ENCODE peak calls at places on chromosomes 1 and 21, in four cellular contexts. P, I, K and Y are unnamed samples.

GRCh38 chr21:26939532-26940181 is 27.2 kb downstream of the ADAMTS5 start:
- DNase-seq in K (no peak), I (no peak), P (no peak), Y (no peak)

GRCh38 chr21:38140192-38140905 is 116.4 kb upstream of the KCNJ15 start:
- DNase-seq in I (no peak), P (no peak), K (peak), Y (no peak)

GRCh38 chr1:110484801-110485200 is 33.9 kb downstream of the PROK1 start:
- DNase-seq in I (no peak), P (no peak), K (no peak), Y (no peak)

GRCh38 chr1:244437108-244437507 is 14.6 kb downstream of the ADSS2 start:
- DNase-seq in P (no peak), I (no peak), K (no peak), Y (no peak)

GRCh38 chr1:192832492-192832891 is 23.7 kb downstream of the RGS2 start:
- DNase-seq in I (no peak), P (no peak), K (no peak), Y (no peak)

GRCh38 chr1:207336559-207337467 is 15.3 kb downstream of the CD55 start:
- DNase-seq in P (no peak), K (no peak), I (no peak), Y (no peak)

GRCh38 chr1:94755675-94756074 is 64.5 kb upstream of the SLC44A3 start:
- DNase-seq in K (peak), P (no peak), I (no peak), Y (no peak)

GRCh38 chr1:4344065-4344753 is 310.2 kb upstream of the AJAP1 start:
- DNase-seq in K (no peak), P (no peak), I (no peak), Y (no peak)

GRCh38 chr1:35619237-35620121 is 21.8 kb downstream of the PSMB2 start:
- DNase-seq in P (no peak), K (no peak), I (no peak), Y (no peak)

GRCh38 chr1:35629051-35629450 is 12.3 kb downstream of the PSMB2 start:
- DNase-seq in K (no peak), I (no peak), P (no peak), Y (no peak)

GRCh38 chr1:35622510-35623171 is 18.7 kb downstream of the PSMB2 start:
- DNase-seq in P (no peak), I (no peak), K (no peak), Y (no peak)

DNA sequence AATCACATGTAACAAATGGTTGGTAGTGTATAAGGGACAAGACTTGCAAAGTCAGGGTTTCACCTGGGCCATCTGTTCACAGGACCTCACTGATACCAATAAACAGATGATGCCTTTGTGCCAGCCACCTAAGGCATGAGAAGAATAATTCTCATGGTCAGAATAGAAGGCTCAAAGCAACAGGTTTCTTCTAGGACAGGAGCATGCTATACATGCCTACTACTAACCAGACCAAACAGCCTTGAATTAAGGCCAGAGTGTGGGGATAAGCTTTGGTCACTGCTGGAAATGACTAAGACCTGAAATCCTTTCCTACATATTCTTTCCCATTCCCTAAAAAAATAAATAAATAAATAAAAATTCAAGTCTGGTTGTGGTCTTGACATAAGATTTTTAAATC is 17.5 kb downstream of the PSMB2 start:
- DNase-seq in K (no peak), I (no peak), P (no peak), Y (no peak)
- TF ChIP-seq CTCF in K (no peak), I (no peak), P (no peak), Y (no peak)

DNA sequence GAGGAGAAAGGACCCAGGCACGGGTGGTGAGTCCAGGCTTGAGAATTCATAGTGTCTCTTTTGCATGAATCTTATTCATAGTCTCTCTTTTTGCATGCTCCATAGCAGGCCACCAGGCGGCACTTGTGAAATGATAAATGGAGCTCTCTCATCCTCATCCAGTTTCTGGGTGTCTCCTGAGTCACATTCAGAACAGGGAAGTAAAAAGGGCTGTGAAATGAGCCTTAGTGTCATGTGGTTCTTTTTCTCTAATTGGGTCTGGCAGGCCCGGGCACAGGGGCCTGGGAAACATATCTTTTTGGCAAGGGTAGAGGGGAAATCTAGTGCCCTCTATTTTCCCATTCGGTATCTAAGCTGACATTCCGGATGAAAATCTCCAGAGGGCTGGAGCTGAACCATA is 19.1 kb upstream of the NCF2 start:
- DNase-seq in P (no peak), I (peak), K (peak), Y (peak)
- TF ChIP-seq EP300 in P (no peak), I (no peak), K (peak), Y (no peak)

DNA sequence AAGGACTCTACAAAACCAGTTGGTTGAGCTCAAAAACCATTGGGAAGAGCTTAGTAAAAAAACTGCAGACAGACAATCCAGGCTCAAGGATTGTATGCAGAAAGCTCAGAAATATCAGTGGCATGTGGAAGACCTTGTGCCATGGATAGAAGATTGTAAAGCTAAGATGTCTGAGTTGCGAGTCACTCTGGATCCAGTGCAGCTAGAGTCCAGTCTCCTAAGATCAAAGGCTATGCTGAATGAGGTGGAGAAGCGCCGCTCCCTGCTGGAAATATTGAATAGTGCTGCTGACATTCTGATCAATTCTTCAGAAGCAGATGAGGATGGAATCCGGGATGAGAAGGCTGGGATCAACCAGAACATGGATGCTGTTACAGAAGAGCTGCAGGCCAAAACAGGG is 104.0 kb upstream of the BMP8A start:
- DNase-seq in P (no peak), I (no peak), K (no peak), Y (no peak)
- TF ChIP-seq CTCF in P (no peak), I (no peak), K (peak), Y (no peak)

DNA sequence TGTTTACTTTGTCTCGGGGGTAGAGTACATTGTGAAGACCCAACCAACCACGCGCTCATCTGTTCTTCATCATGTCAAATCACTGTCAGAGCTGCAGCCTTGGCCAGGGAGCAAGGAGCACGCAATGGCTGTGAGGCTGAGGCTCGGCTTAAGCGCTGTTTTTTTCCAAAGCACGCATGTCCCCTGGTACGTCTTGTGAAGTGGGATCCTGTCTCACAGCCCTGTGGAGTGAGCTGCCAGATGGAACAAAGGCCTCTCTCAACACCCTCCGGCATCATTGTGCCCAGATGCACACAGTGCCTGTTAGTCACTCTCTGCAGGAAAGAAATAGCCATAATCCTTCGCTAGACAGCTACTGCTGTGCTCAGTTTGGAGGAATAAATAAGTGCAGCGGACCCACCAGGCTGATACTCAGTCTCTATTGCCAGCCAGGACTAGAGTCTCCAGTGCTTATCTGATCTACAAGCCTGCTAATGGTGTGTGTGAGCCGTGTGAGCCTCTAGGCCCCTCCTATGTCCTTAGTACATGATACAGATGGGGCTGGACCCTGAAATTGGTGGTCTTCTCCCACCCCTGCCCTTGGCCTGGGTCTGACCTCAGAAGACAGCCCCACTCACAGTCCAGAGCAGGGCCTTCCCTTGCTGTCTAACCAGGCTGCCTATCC is 91.3 kb upstream of the COA6 start:
- DNase-seq in I (no peak), P (no peak), K (peak), Y (no peak)
- TF ChIP-seq EP300 in I (no peak), P (no peak), K (no peak), Y (no peak)

DNA sequence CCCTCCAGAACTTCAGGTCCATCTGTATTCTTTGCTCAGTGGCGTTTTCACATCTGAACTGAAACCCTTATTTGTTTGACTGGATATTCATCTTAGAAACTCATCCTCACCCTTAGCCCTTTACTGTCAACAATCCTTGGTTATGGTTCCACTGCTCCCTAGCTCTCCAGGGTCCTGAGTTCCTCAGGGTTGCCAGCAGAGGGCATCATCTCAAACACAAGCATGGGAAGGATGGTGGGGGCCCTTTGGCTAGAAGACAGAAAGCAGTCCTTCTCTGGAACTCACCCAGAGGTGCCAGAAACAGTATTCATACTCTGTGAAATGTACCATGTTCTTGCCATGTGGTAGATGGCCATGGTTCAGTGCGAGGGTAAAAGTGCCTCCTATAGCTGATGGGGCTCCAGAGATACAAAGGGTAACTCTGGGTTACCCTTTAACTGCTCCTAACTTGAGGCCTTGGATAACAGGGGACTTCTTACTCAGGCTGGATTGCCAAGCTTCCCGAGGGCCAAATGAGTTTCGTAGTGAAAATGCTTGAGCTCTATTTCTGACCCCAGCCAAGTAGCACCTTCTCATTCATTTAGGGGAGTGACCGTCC is 11.3 kb downstream of the NCSTN start:
- DNase-seq in I (no peak), P (no peak), K (peak), Y (no peak)
- TF ChIP-seq CTCF in I (peak), P (no peak), K (peak), Y (no peak)

GRCh38 chr1:26827205-26827604 is 717 bp downstream of the ZDHHC18 start:
- DNase-seq in P (no peak), K (no peak), I (no peak), Y (no peak)

GRCh38 chr1:26829214-26829911 is 2.9 kb downstream of the ZDHHC18 start:
- DNase-seq in I (no peak), P (no peak), K (no peak), Y (no peak)

GRCh38 chr1:26826261-26827201 is at the start of gene ZDHHC18:
- DNase-seq in K (peak), I (peak), P (peak), Y (peak)

GRCh38 chr1:26828352-26829093 is 2.0 kb downstream of the ZDHHC18 start:
- DNase-seq in K (no peak), I (peak), P (no peak), Y (peak)

GRCh38 chr1:26827663-26828062 is 1.2 kb downstream of the ZDHHC18 start:
- DNase-seq in K (peak), P (no peak), I (no peak), Y (no peak)
- TF ChIP-seq EP300 in K (no peak), P (no peak), I (no peak), Y (no peak)

GRCh38 chr1:198105185-198105584 is 51.6 kb upstream of the NEK7 start:
- DNase-seq in P (no peak), I (no peak), K (no peak), Y (no peak)

GRCh38 chr1:198109316-198109715 is 47.5 kb upstream of the NEK7 start:
- DNase-seq in P (no peak), K (no peak), I (no peak), Y (no peak)

GRCh38 chr1:198107041-198107440 is 49.8 kb upstream of the NEK7 start:
- DNase-seq in P (no peak), I (no peak), K (no peak), Y (no peak)

GRCh38 chr1:198108646-198109045 is 48.2 kb upstream of the NEK7 start:
- DNase-seq in I (no peak), K (no peak), P (no peak), Y (no peak)

DNA sequence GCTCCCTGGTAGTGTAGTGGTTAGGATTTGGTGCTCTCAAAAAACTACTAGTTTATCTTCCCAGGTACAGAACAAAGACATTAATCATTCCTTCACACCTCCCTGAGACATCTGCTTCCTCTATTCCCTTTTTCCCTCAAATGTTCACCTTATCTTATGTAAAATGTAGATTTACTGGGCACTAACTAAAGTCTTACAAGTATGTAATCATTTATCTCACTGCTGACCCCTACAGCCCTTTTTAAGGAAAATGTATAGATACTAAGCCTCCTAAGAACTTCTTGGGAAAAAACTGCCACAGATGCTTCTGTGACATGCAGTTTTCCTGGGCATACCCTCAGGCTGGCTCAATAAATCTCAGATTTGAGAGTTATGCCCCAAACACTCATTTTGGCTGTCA is 50.8 kb upstream of the NEK7 start:
- DNase-seq in P (no peak), K (no peak), I (no peak), Y (no peak)
- TF ChIP-seq CTCF in P (no peak), K (peak), I (no peak), Y (no peak)

DNA sequence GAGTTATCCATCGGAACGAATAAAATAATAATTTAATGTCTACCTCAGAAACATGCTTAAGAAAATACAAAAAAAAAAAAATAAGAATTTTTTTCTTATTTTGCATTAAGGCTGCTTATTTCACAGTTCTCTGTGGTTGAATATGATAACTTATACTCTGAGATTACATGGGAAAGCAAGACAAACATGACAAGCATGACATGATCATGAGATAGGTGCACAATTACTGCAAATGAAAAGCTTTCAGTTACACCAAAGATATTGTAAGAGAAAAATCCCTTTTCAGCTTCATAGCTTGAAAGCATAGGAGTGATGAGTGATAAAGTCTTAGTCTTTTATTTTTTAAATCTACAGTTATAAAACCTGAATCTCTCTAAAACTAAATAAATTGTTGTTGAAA is 154.1 kb downstream of the BRINP3 start:
- DNase-seq in I (no peak), K (no peak), P (no peak), Y (no peak)
- TF ChIP-seq EP300 in I (no peak), K (no peak), P (no peak), Y (no peak)

DNA sequence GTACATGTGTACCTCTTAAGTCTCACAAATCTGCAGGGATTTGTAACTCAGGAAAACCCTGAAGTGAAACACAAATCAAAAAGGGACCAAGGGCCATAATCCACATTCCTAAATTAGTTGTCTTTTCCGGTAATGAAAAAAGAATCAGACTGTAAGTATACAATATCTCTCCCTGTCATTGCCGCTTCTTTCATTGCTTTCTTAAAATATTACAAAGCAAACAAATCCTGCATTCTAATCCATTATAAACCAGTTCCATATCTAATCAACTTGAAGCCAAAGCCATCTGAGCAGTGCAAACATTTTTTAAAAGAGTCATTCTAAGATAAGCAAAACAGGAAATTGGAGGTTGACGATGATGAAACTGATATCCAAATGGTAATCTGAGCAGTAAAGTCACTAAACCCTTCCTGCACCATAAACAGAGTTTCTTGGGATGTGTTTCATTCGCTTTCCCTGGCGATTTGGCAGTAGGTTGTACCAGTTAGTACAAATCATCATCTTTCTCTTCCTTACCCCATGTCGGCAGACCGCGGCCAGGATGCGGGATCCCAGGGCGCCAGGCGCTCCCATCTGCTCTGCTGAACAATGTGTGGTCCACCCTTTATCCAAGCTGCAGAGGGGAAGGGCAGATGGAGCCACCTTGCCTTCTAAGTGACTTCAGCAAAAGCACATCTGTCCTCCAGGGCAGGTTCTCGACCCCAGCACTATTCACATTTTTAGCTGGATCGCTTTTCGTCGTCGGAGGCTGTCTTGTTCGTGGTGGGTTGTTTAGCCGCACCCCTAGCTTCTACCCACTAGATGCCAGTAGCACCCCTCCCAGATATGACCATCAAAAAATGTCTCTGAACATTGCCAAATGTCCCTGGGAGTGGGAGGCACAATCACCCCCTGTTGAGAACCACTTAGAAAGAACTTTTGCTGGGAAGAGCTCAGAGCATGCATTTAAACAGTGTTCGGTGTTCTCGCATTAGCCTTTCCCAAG is 58.4 kb upstream of the SIM2 start:
- DNase-seq in P (no peak), K (no peak), I (no peak), Y (peak)
- TF ChIP-seq CTCF in P (no peak), K (no peak), I (no peak), Y (no peak)